ENCODE peak calls at places on chromosomes 6 and 20, in four cellular contexts. P is A549, N is esophagus muscularis mucosa, G is spleen. Z is an unnamed sample.

GRCh38 chr20:2559641-2560040 is 23.3 kb downstream of the TMC2 start:
- DNase-seq in P (no peak), N (no peak), G (no peak), Z (no peak)

GRCh38 chr6:113350521-113350920 is 506.6 kb upstream of the MARCKS start:
- DNase-seq in P (no peak), N (no peak), G (no peak), Z (no peak)

GRCh38 chr6:7974932-7975763 is 64.6 kb upstream of the TXNDC5 start:
- DNase-seq in P (peak), N (no peak), G (peak), Z (peak)

GRCh38 chr6:108002365-108003221 is 44.6 kb upstream of the SEC63 start:
- DNase-seq in P (peak), N (no peak), G (no peak), Z (no peak)

GRCh38 chr20:31568041-31568731 is 36.9 kb upstream of the ID1 start:
- DNase-seq in P (no peak), N (no peak), G (peak), Z (no peak)

GRCh38 chr6:15527838-15528617 is 134.8 kb downstream of the DTNBP1 start:
- DNase-seq in P (no peak), N (no peak), G (no peak), Z (no peak)

GRCh38 chr6:75206338-75207210 is 721 bp upstream of the COL12A1 start:
- DNase-seq in P (no peak), N (no peak), G (peak), Z (no peak)

GRCh38 chr6:80319286-80319685 is 212.8 kb downstream of the BCKDHB start:
- DNase-seq in P (no peak), N (no peak), G (no peak), Z (peak)

GRCh38 chr20:50649587-50649986 is 41.8 kb downstream of the RIPOR3 start:
- DNase-seq in P (no peak), N (no peak), G (no peak), Z (no peak)

GRCh38 chr6:154232013-154232920 is 124.3 kb downstream of the IPCEF1 start:
- DNase-seq in P (no peak), N (no peak), G (no peak), Z (no peak)

GRCh38 chr20:3171391-3172125 is 1.8 kb downstream of the LZTS3 start:
- DNase-seq in P (no peak), N (no peak), G (no peak), Z (no peak)

DNA sequence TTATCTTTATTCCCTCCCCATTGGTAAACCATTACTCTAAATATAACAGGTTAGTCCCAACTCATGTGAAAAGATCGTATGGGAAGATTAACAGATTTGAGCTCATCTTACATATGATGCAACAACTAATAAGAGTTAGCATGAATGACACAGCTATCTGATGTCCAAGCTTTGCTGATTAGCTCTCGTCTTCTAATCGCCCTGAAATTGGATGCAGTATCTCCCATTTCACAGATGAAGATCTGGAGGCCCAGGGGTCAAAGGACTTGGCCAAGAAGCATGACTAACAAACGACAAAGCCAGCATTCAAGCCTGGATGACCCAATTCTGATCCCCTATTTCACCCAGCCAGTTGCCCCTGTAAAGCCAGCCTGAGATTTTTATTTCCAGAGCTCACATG is 8.4 kb upstream of the BMP7 start:
- DNase-seq in P (no peak), N (no peak), G (no peak), Z (no peak)
- TF ChIP-seq CTCF in P (no peak), N (no peak), G (no peak), Z (no peak)

GRCh38 chr6:157272866-157273755 is 50.2 kb downstream of the TMEM242 start:
- DNase-seq in P (no peak), N (no peak), G (peak), Z (peak)

GRCh38 chr6:157274471-157275226 is 48.7 kb downstream of the TMEM242 start:
- DNase-seq in P (peak), N (no peak), G (peak), Z (no peak)

GRCh38 chr6:157272372-157272771 is 50.9 kb downstream of the TMEM242 start:
- DNase-seq in P (no peak), N (no peak), G (peak), Z (no peak)

GRCh38 chr6:157274116-157274470 is 49.2 kb downstream of the TMEM242 start:
- DNase-seq in P (no peak), N (no peak), G (no peak), Z (no peak)

DNA sequence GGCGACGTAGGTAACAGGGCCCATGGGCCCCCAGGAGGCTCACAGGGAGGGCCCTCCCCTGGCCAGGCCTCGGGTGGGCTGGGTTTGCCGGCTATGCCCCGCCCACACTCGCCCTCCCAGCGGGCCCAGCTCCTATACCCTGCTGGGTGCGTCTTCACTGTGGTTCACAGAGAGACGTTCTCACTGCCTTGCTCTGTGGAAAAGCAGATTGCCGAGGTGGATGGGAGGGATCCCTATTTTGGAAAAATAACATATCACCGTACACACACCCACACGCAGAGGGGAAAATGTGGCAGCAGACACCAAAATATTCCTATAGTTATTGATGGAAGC is 49.6 kb downstream of the TMEM242 start:
- DNase-seq in P (peak), N (no peak), G (peak), Z (no peak)
- H3K4me3 ChIP-seq in P (peak), N (peak), G (peak), Z (no peak)

GRCh38 chr6:133814797-133815196 is 74.1 kb upstream of the TCF21 start:
- DNase-seq in P (peak), N (no peak), G (no peak), Z (peak)

GRCh38 chr6:133815313-133815712 is 73.6 kb upstream of the TCF21 start:
- DNase-seq in P (no peak), N (no peak), G (no peak), Z (no peak)

GRCh38 chr6:133818320-133818719 is 70.6 kb upstream of the TCF21 start:
- DNase-seq in P (no peak), N (no peak), G (no peak), Z (no peak)

GRCh38 chr6:133820208-133820607 is 68.7 kb upstream of the TCF21 start:
- DNase-seq in P (no peak), N (no peak), G (no peak), Z (no peak)

DNA sequence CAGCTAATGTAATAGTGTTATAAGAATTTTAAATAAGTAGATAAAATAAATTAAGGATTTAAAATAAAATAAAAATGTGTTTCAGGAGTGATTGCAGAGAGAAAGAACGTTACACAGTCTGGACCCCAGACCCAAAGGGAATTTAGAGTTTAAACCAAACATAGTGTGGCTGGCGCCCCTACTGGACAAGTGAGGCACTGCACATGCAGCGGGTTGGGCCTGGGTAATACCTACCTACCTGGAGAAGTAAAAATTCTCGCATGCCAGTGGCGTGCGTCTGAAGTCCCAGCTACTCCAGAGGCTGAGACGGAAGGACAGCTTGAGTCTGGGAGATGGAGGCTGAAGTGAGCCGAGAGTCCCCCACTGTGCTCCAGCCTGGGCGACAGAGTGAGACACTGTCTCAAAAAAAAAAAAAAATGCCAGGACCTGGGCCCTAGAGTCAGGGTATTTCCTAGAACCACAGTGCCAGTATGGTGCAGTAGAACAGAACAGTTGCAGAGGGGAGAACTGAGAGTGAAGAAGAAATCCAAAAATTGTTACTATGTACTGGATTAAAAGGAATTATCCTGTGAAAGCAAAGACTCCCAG is 71.4 kb upstream of the TCF21 start:
- DNase-seq in P (no peak), N (no peak), G (no peak), Z (no peak)
- TF ChIP-seq CTCF in P (peak), N (no peak), G (peak), Z (peak)

DNA sequence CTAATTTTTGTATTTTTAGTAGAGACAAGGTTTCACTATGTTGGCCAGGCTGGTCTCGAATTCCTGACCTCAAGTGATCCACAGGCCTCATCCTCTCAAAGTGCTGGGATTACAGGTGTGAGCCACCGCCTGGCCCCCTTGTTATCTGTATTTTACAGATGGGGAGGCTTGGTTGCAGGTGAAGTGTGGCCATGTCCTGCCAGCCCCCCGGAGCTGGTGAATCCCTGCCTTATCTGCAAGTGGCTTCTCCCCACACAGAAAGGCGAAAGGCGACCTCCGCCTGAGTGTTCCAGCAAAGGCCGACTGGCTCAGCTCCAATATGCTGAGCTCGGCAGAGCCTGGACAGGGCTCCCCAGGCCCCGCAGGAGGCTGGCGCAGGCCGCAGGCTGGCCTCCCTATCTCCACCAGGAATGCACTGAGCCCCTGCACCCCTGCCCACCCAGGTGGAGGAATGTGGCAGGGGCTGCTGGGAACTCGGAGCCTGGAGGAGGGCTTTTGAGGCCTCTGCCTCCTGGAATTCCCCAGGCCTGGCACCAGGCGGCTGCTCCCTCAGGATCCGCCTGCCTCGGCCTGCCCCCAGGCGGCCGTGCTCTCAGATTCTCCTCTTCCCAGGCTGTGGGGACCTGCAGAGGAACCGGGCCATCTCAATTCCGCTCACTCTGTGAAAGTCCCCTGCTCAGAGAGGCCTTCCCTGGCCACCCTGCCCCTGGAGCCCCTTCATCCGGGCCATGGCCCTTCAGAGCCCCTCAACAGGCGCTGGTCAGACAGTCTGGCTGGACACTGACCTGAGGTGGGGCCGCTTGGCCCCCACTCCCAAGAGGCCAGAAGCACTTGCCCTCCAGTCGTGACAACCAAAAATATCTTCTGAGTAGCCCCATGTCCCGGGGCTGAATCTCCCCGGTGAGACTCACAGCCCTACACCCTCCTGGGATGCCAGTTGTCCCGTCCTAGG is 9.3 kb upstream of the LAMA5 start:
- DNase-seq in P (peak), N (no peak), G (no peak), Z (no peak)
- H3K4me3 ChIP-seq in P (no peak), N (no peak), G (no peak), Z (no peak)

DNA sequence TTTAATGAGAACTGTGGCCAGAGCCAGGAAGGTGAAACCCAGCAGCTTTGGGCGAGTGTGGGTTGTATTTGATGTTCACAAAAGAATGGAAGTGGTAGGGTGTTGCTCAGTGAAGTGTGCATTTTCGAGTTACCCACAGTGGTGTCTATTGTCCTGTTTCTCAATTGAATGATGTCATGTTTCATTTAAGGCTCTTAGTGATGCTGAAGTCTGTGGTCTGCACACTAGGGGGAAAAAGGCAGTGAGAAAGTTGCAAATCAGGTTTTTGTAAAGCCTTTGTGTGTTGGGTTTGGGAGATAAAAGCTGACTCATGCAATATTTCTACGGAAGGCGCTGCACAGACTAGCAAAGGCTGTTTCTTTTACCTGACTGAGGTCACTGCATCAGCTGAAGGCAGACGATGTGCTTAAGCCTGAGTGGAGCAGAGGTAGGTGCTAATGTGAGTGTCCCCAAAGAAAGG is 121.1 kb downstream of the PLEKHG1 start:
- DNase-seq in P (no peak), N (no peak), G (no peak), Z (no peak)
- TF ChIP-seq CTCF in P (no peak), N (no peak), G (peak), Z (no peak)

GRCh38 chr20:52984451-52984810 is 12.3 kb downstream of the TSHZ2 start:
- DNase-seq in P (no peak), N (peak), G (no peak), Z (no peak)
- H3K4me3 ChIP-seq in P (no peak), N (no peak), G (no peak), Z (no peak)

GRCh38 chr6:144150673-144151009 is 324 bp downstream of the STX11 start:
- DNase-seq in P (peak), N (no peak), G (peak), Z (no peak)
- TF ChIP-seq CTCF in P (no peak), N (no peak), G (peak), Z (peak)

DNA sequence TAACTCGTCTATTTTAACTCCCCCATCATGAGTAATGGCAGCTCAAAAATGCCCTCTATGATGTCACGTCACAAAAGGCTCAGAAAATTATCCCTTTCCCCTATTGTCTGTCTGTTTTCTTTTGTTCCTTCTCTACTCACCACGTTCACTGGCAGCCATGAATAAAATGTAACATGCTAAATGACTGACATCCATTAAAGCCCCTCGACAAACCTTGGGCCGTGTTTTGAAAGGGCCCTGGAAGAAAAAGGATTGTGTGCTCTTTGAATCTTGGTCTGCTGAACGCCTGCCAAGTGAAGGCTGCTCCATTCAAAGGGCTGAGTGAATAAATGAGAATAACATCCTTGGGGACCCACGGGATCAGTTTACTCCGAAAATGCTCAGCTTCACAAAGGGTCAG is 118.7 kb downstream of the RPS12 start:
- DNase-seq in P (no peak), N (no peak), G (no peak), Z (no peak)
- H3K4me3 ChIP-seq in P (no peak), N (no peak), G (no peak), Z (no peak)

DNA sequence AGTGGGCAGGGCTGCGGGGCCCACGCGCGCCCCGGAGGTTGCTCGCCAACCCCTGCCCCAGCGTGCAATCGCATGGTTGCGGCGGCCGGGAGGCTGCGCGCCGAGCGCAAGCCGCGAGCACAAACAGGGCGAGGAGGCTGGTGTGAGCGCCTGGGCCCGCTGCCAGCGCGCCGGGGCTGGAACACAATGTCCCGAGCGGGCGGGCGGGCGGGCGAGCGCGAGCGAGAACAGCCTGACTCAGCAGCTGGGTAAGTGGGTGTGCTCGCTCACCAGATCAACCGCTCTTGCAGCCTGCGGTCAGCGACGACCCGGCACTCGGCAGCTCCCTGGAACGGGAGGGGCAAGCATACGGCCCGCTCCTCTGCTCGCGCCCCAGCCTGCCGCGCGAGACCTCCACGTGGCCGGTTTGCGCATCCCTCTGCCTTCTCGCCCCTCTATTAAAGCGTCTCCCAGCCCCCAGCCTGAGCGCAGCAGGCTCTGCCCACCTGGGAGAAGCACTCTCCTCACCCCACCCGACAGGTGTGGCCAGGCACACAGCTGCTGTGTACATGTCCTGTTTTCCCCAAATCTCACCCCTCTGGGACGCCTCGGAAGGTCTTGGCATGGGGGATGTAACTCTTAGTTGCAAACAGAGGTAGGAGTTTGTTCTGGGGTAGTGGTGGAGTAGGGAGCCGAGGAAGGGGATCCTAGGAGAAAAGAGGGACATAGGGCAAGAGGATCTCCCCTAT is 8.7 kb upstream of the ARMC12 start:
- DNase-seq in P (peak), N (peak), G (peak), Z (peak)
- TF ChIP-seq CTCF in P (no peak), N (no peak), G (peak), Z (no peak)

GRCh38 chr20:57703013-57703412 is 6.8 kb downstream of the PMEPA1 start:
- DNase-seq in P (no peak), N (no peak), G (peak), Z (no peak)

GRCh38 chr20:57701090-57701489 is 8.7 kb downstream of the PMEPA1 start:
- DNase-seq in P (no peak), N (no peak), G (no peak), Z (no peak)

GRCh38 chr20:57702521-57702920 is 7.3 kb downstream of the PMEPA1 start:
- DNase-seq in P (no peak), N (no peak), G (no peak), Z (no peak)

GRCh38 chr20:57702091-57702490 is 7.7 kb downstream of the PMEPA1 start:
- DNase-seq in P (no peak), N (no peak), G (no peak), Z (no peak)

GRCh38 chr20:57701651-57702050 is 8.2 kb downstream of the PMEPA1 start:
- DNase-seq in P (no peak), N (no peak), G (no peak), Z (no peak)
- H3K4me3 ChIP-seq in P (no peak), N (no peak), G (no peak), Z (no peak)